ENCODE peak calls at places on chromosomes 16 and 17, in seven cellular contexts. O is stomach, W is PC-9, Q is OCI-LY7, A is left lung, U is substantia nigra, V is IMR-90. I is an unnamed sample.

GRCh38 chr17:48002208-48002919 is 31.5 kb downstream of the CDK5RAP3 start:
- DNase-seq in O (no peak), W (peak), Q (peak), A (no peak), U (no peak), V (peak), I (peak)

GRCh38 chr16:69329369-69330285 is 761 bp downstream of the PDF start:
- DNase-seq in O (no peak), W (no peak), Q (peak), A (no peak), U (no peak), V (no peak), I (peak)

GRCh38 chr17:81200695-81201580 is 21.8 kb downstream of the CEP131 start:
- DNase-seq in O (peak), W (peak), Q (peak), A (no peak), U (peak), V (peak), I (peak)

GRCh38 chr17:79983456-79983855 is 52.2 kb downstream of the TBC1D16 start:
- DNase-seq in O (no peak), W (no peak), Q (no peak), A (peak), U (no peak), V (no peak), I (no peak)

GRCh38 chr16:3983081-3983520 is 102.6 kb upstream of the CREBBP start:
- DNase-seq in O (peak), W (peak), Q (no peak), A (no peak), U (peak), V (peak), I (peak)

GRCh38 chr17:48231995-48232729 is 124.6 kb downstream of the SNX11 start:
- DNase-seq in O (no peak), W (no peak), Q (no peak), A (no peak), U (no peak), V (no peak), I (no peak)

GRCh38 chr17:4980644-4981216 is 6.7 kb downstream of the CAMTA2 start:
- DNase-seq in O (no peak), W (no peak), Q (peak), A (no peak), U (no peak), V (peak), I (peak)

GRCh38 chr17:63113167-63113566 is 147.1 kb downstream of the TANC2 start:
- DNase-seq in O (no peak), W (no peak), Q (no peak), A (no peak), U (no peak), V (no peak), I (peak)

GRCh38 chr16:10947211-10947787 is 2.9 kb downstream of the CLEC16A start:
- DNase-seq in O (no peak), W (no peak), Q (no peak), A (no peak), U (no peak), V (no peak), I (no peak)

GRCh38 chr16:10942352-10943297 is at the start of gene DEXI:
- DNase-seq in O (peak), W (peak), Q (peak), A (peak), U (peak), V (peak), I (peak)

GRCh38 chr16:10945065-10945787 is 862 bp downstream of the CLEC16A start:
- DNase-seq in O (no peak), W (no peak), Q (no peak), A (no peak), U (no peak), V (no peak), I (no peak)

GRCh38 chr16:10946308-10946707 is 1.9 kb downstream of the CLEC16A start:
- DNase-seq in O (no peak), W (peak), Q (no peak), A (no peak), U (no peak), V (no peak), I (peak)

DNA sequence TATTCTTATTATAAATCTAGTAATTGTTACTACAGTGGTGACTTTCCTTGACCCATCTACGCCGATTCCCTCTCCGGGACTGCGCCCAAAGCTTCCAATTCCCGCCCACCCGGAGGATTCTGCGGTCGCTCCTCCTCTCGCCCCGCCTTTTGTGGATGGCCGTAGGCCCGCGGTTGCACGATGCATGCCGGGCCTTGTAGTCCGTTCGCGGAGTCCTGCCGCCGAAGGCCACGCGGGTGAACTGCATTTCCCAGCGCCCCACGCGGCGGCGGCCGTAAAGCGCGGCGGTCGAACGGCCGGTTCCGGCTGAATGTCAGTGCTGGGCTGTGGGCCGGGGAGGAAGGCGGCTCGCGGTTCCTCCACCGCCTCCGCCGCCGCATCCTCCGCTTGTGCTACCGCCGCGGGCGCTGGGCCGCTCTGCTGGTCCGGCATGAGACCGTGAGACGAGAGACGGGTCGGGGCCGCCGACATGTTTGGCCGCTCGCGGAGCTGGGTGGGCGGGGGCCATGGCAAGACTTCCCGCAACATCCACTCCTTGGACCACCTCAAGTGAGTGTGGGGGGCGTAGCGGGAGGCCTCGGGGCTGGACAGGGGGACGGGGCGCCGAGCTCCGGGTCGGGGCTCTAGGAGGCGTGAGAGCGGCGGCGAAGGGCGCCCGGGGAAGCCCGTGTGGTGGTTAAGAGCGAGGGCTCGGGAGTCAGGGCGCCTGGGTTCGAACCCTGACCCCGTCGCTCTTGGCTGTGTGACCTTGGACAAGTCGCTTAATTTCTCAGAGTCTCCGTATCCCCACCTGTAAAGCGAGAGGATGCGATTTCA is at the start of gene CLEC16A:
- DNase-seq in O (peak), W (peak), Q (peak), A (peak), U (peak), V (peak), I (peak)
- H3K27ac ChIP-seq in O (peak), W (no peak), Q (peak), A (peak), U (peak), V (peak), I (no peak)

GRCh38 chr17:17816240-17816814 is 20.5 kb downstream of the SREBF1 start:
- DNase-seq in O (no peak), W (no peak), Q (no peak), A (no peak), U (peak), V (no peak), I (no peak)
- H3K27ac ChIP-seq in O (no peak), W (no peak), Q (no peak), A (no peak), U (peak), V (no peak), I (no peak)

DNA sequence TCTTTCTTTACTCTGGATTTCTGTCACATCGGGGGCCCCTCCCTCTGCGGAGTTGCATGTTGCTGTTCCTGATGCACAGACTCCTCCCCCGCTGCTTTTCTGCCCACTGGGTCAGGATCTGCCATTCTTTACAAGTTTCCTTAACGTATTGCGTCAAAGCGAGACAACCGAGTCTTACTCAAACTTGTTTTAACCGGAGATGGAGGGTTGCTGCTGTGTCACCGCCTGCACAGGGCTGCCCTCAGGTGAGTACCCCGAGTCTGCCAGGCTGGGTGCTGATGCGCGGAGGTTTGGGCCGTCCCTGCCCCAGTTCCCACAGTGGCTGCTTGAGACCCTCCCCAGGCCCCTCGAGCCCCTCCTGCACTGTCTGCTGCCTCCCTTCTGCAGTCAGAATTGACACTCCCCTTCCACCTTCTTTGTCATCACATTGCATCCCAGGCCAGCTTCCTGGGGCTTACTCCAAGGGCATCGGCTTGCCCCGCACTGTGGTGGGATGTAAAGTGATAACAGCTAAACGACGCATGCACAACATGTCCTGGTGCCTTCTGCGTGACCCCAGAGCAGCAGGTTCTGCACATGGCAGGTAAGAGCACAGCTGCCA is 19.3 kb downstream of the CARHSP1 start:
- DNase-seq in O (no peak), W (no peak), Q (no peak), A (no peak), U (no peak), V (no peak), I (no peak)
- H3K27ac ChIP-seq in O (no peak), W (no peak), Q (no peak), A (peak), U (no peak), V (peak), I (no peak)

GRCh38 chr16:84479716-84480450 is 24.6 kb downstream of the MEAK7 start:
- DNase-seq in O (peak), W (no peak), Q (no peak), A (no peak), U (no peak), V (no peak), I (no peak)

GRCh38 chr16:84483882-84484565 is 20.4 kb downstream of the MEAK7 start:
- DNase-seq in O (peak), W (no peak), Q (no peak), A (no peak), U (no peak), V (no peak), I (no peak)

GRCh38 chr16:84482001-84482891 is 22.2 kb downstream of the MEAK7 start:
- DNase-seq in O (peak), W (no peak), Q (no peak), A (no peak), U (peak), V (no peak), I (no peak)

GRCh38 chr16:84482951-84483881 is 21.2 kb downstream of the MEAK7 start:
- DNase-seq in O (peak), W (no peak), Q (no peak), A (no peak), U (no peak), V (no peak), I (no peak)

DNA sequence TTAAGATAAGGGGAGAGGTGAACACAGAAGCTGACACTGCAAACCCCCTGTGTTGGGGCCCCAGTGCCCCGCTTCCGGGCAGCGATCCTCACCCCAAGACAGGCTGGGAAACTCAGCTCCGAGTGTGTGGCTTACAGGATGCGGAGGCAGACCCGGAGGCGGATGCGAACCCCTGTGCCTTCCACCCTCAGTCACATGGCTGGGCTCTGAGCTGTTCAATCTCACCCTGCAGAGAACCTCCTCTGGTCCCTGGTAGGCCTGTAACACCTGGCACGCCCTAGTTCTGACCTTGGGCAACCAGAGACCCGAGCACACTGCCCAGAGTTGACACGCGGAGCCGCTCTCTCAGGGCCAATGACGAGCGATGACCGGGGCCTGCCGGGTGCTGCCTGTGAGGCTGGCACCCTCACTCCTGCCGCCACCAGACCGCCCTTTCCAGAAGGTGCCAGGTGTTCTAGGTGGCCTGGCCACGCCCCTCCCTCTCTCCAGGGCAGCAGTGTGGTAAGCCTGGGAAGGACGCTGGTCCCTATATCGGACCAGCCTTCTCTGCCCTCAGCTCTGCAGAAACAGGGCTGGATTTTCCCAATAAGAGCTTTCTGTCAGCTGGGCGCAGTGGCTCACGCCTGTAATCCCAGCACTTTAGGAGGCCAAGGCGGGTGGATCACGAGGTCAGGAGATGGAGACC is 23.3 kb downstream of the MEAK7 start:
- DNase-seq in O (peak), W (no peak), Q (no peak), A (no peak), U (no peak), V (no peak), I (no peak)
- H3K27ac ChIP-seq in O (no peak), W (no peak), Q (no peak), A (no peak), U (no peak), V (no peak), I (no peak)

GRCh38 chr17:16351831-16352230 is 1.4 kb downstream of the CENPV start:
- DNase-seq in O (no peak), W (no peak), Q (no peak), A (no peak), U (no peak), V (peak), I (no peak)

GRCh38 chr17:16353702-16354174 is 469 bp upstream of the CENPV start:
- DNase-seq in O (no peak), W (no peak), Q (no peak), A (no peak), U (no peak), V (no peak), I (no peak)

GRCh38 chr17:16352838-16353701 is at the start of gene CENPV:
- DNase-seq in O (peak), W (peak), Q (peak), A (peak), U (peak), V (peak), I (peak)

GRCh38 chr17:16354585-16354984 is 1.3 kb upstream of the CENPV start:
- DNase-seq in O (no peak), W (no peak), Q (no peak), A (no peak), U (no peak), V (no peak), I (no peak)

DNA sequence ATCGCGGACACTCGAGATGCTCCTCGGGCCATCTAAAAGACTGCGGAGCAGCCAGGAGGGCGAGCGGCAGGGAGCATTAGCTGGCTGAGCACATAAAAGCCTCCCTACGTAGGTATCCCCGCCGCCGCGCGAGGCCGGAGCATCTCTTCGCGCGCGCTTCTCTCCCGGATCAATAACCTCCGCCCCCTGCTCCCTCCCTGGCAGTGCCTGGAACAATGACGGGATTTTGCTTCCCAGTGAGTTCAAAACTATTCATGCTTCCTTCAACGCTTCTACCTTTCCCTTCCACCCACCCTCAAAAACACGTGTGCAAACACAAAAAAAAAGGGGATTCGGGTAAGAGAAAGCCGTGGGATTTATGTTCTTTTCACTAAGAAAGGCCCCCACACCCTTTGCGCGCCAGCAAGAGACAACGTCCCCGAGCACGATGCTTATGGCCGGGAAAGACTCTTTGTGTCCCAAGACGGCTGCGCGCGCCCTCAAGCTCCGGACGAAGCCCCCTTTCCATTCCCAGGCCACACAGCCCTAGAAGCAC is 899 bp downstream of the CENPV start:
- DNase-seq in O (peak), W (peak), Q (peak), A (peak), U (peak), V (peak), I (peak)
- H3K27ac ChIP-seq in O (peak), W (no peak), Q (peak), A (no peak), U (peak), V (peak), I (peak)

DNA sequence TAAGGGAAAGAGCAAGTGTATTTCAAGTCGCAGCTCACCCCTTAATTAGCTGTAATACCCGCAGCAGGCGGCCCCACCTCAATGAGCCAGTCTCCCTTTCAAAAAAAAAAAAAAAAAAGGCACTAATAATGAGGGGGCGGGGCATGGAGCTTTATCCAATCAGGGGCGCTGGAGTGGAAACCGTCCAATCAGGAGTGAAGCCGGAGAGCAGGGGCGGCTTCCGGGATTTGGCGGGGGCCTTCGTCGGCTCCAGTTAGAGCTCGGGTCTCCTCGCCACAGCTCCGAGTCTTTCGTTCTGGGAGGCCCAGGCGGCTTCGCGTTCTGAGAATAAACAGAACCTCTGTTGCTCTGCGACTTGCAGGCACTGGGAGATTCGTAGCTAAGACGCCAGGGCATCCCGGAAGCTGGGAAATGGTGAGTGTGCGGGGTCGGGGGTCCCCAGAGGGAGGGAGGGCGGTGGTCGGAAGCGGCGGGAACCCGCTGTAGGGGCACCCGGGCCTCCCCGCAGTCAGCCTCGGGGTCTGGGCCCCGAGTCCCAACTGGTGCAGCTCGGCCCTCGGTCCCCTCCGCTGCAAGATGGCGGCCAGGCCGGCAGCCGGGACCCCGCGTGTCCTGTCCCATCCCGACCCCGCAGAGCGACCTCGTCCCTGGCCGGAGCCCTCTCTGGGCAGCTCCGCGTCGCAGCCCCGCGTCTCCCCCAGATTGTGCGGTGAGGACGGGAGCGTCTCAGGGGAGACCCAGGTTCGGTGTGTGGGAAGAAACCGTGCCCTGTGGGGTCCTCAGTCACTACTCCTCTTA is at the start of gene ZNF267:
- DNase-seq in O (peak), W (peak), Q (peak), A (peak), U (peak), V (peak), I (peak)
- H3K27ac ChIP-seq in O (peak), W (peak), Q (peak), A (peak), U (peak), V (peak), I (peak)

DNA sequence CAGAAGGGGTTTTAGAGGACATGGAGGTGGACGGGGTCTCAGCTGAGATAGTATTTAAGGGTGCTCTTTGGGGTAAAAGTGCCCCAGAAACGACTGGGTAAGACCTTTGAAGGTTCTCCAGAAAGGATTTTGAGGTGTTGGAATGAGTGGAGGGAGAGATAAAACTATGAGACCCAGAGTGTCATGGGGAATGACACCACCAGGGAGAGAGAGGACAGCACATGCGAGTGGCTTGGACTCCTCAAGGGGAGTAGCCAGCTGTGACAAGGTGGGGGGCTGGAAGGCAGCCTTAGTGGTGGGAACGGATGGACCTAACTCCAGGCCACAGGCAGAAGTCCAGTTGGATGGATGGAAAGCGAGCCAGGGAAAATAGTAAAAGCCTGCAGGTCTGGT is 19.2 kb upstream of the PITPNM3 start:
- DNase-seq in O (no peak), W (no peak), Q (no peak), A (no peak), U (no peak), V (no peak), I (no peak)
- H3K27ac ChIP-seq in O (peak), W (no peak), Q (no peak), A (no peak), U (no peak), V (peak), I (no peak)

GRCh38 chr16:72924487-72924886 is 123.4 kb downstream of the ZFHX3 start:
- DNase-seq in O (no peak), W (no peak), Q (no peak), A (no peak), U (no peak), V (no peak), I (no peak)
- H3K27ac ChIP-seq in O (peak), W (no peak), Q (no peak), A (no peak), U (no peak), V (no peak), I (no peak)

I was measured in neural progenitor cell.